ENCODE peak calls at places on chromosome 2, in eight cellular contexts. C is sciatic nerve, Q is nucleus accumbens, I is posterior cingulate gyrus, Y is fibroblast of the conjunctiva, H is GM06990, J is ACHN, N is NCI-H1092 treated with DMSO at 0.1 percent for 48 hours. E is an unnamed sample.

GRCh38 chr2:37283207-37283606 is 41.4 kb downstream of the PRKD3 start:
- DNase-seq in N (no peak), C (no peak), Q (no peak), Y (peak), J (peak), I (no peak), H (no peak), E (peak)

GRCh38 chr2:191169456-191170300 is 18.9 kb upstream of the STAT4 start:
- DNase-seq in C (no peak), N (no peak), I (no peak), Y (no peak), H (no peak), Q (no peak), J (no peak), E (no peak)

GRCh38 chr2:70921031-70921430 is 14.7 kb upstream of the ATP6V1B1 start:
- DNase-seq in I (no peak), J (no peak), N (no peak), C (peak), H (no peak), Q (no peak), Y (no peak), E (no peak)

GRCh38 chr2:73979021-73979420 is 5.7 kb upstream of the TET3 start:
- DNase-seq in H (no peak), N (no peak), Q (no peak), C (no peak), Y (no peak), J (no peak), I (no peak), E (no peak)

GRCh38 chr2:64942693-64943092 is 46.5 kb upstream of the SLC1A4 start:
- DNase-seq in J (no peak), C (no peak), N (no peak), H (no peak), I (no peak), Y (no peak), Q (peak), E (no peak)

GRCh38 chr2:215635788-215636139 is 199.9 kb upstream of the FN1 start:
- DNase-seq in J (no peak), Q (no peak), H (no peak), Y (no peak), I (no peak), C (no peak), N (no peak), E (no peak)

GRCh38 chr2:127508621-127509034 is 17.7 kb downstream of the IWS1 start:
- DNase-seq in I (peak), Y (peak), J (peak), N (peak), C (peak), H (no peak), Q (peak), E (peak)

GRCh38 chr2:201349601-201350000 is 7.5 kb downstream of the FLACC1 start:
- DNase-seq in Q (no peak), Y (no peak), C (no peak), H (no peak), N (no peak), I (no peak), J (no peak), E (no peak)

GRCh38 chr2:117856415-117857210 is 42.1 kb downstream of the DDX18 start:
- DNase-seq in Q (no peak), I (no peak), C (no peak), J (peak), N (no peak), H (no peak), Y (peak), E (peak)